ENCODE peak calls at places on chromosomes 13 and 19, in four cellular contexts. U is stimulated activated CD4-positive, alpha-beta T cell treated with anti-CD3 and anti-CD28 coated beads, TNF-alpha, amount 100 ng/mL, for 4 hours; T is NCI-H1417; E is activated CD8-positive, alpha-beta T cell treated with anti-CD3 and anti-CD28 coated beads, Interleukin-2, amount 10 ng/mL, durations not matched to agents 7 days and 5 days. J is an unnamed sample.

GRCh38 chr13:80817979-80818378 is 477.1 kb upstream of the SPRY2 start:
- DNase-seq in U (no peak), E (no peak), T (no peak), J (no peak)

GRCh38 chr13:79222427-79223205 is 183.4 kb downstream of the RBM26 start:
- DNase-seq in E (no peak), U (no peak), T (no peak), J (no peak)

GRCh38 chr13:59088716-59089115 is 1075.0 kb downstream of the DIAPH3 start:
- DNase-seq in T (no peak), U (no peak), E (no peak), J (no peak)

GRCh38 chr13:33467556-33467955 is 182.0 kb upstream of the STARD13 start:
- DNase-seq in U (no peak), E (no peak), T (no peak), J (no peak)

GRCh38 chr13:109175666-109176065 is 546.3 kb downstream of the MYO16 start:
- DNase-seq in E (no peak), U (no peak), T (no peak), J (no peak)

GRCh38 chr13:51935326-51936171 is 73.8 kb downstream of the CCDC70 start:
- DNase-seq in U (no peak), E (no peak), T (peak; percentile 9), J (peak; percentile 21)

GRCh38 chr19:44575116-44575700 is 38.2 kb upstream of the IGSF23 start:
- DNase-seq in E (no peak), T (no peak), U (no peak), J (no peak)

GRCh38 chr13:93559718-93560117 is 333.1 kb downstream of the GPC6 start:
- DNase-seq in T (no peak), E (no peak), U (no peak), J (no peak)

GRCh38 chr19:54312436-54313362 is at the start of gene LILRA5:
- DNase-seq in U (no peak), E (no peak), T (no peak), J (no peak)

GRCh38 chr13:34617684-34618083 is 324.4 kb upstream of the NBEA start:
- DNase-seq in E (no peak), U (no peak), T (no peak), J (no peak)

GRCh38 chr19:12098040-12098439 is 33.5 kb downstream of the ZNF844 start:
- DNase-seq in E (no peak), T (no peak), U (no peak), J (no peak)

GRCh38 chr13:38871275-38871674 is 119.4 kb downstream of the STOML3 start:
- DNase-seq in E (no peak), U (no peak), T (no peak), J (no peak)

GRCh38 chr19:43872547-43873336 is 45.6 kb downstream of the ZNF283 start:
- DNase-seq in E (no peak), U (no peak), T (no peak), J (no peak)

GRCh38 chr19:29812881-29813275 is 1.1 kb downstream of the CCNE1 start:
- DNase-seq in T (no peak), U (no peak), E (no peak), J (no peak)

GRCh38 chr19:5561559-5561958 is 6.2 kb downstream of the TINCR start:
- DNase-seq in U (no peak), T (no peak), E (no peak), J (no peak)

GRCh38 chr13:110470272-110471009 is 91.1 kb downstream of the RAB20 start:
- DNase-seq in T (no peak), E (no peak), U (no peak), J (no peak)

GRCh38 chr19:10797541-10798256 is 38.3 kb downstream of the TMED1 start:
- DNase-seq in U (peak; percentile 80), T (no peak), E (peak; percentile 88), J (no peak)